ENCODE peak calls at places on chromosomes 7 and 10, in nine cellular contexts. One of them, this sample, is unnamed.

GRCh38 chr10:89062861-89063260 is 72.3 kb downstream of the FAS start:
- DNase-seq in osteoblast: no peak
- DNase-seq in colonic mucosa: no peak
- DNase-seq in activated naive CD4-positive, alpha-beta T cell treated with anti-CD3 and anti-CD28 coated beads, Interleukin-2, amount 10 ng/mL, durations not matched to agents 7 days and 5 days: no peak
- DNase-seq in NCI-H2171 treated with DMSO at 0.1 percent for 48 hours: no peak
- DNase-seq in body of pancreas: no peak
- DNase-seq in GDM1: no peak
- DNase-seq in IMR-90: no peak
- DNase-seq in memory B cell: no peak
- DNase-seq in this sample: no peak

GRCh38 chr10:80544316-80544953 is 6.7 kb downstream of the SH2D4B start:
- DNase-seq in body of pancreas: no peak
- DNase-seq in NCI-H2171 treated with DMSO at 0.1 percent for 48 hours: no peak
- DNase-seq in IMR-90: no peak
- DNase-seq in colonic mucosa: no peak
- DNase-seq in activated naive CD4-positive, alpha-beta T cell treated with anti-CD3 and anti-CD28 coated beads, Interleukin-2, amount 10 ng/mL, durations not matched to agents 7 days and 5 days: no peak
- DNase-seq in osteoblast: peak; percentile 75
- DNase-seq in GDM1: no peak
- DNase-seq in memory B cell: no peak
- DNase-seq in this sample: no peak

GRCh38 chr7:37462120-37462519 is 13.5 kb upstream of the ELMO1 start:
- DNase-seq in NCI-H2171 treated with DMSO at 0.1 percent for 48 hours: no peak
- DNase-seq in activated naive CD4-positive, alpha-beta T cell treated with anti-CD3 and anti-CD28 coated beads, Interleukin-2, amount 10 ng/mL, durations not matched to agents 7 days and 5 days: no peak
- DNase-seq in IMR-90: no peak
- DNase-seq in memory B cell: no peak
- DNase-seq in GDM1: peak; percentile 13
- DNase-seq in osteoblast: no peak
- DNase-seq in colonic mucosa: no peak
- DNase-seq in body of pancreas: no peak
- DNase-seq in this sample: no peak

GRCh38 chr7:50335795-50336754 is 31.6 kb downstream of the IKZF1 start:
- DNase-seq in colonic mucosa: no peak
- DNase-seq in IMR-90: no peak
- DNase-seq in osteoblast: no peak
- DNase-seq in body of pancreas: no peak
- DNase-seq in memory B cell: no peak
- DNase-seq in NCI-H2171 treated with DMSO at 0.1 percent for 48 hours: peak; percentile 13
- DNase-seq in activated naive CD4-positive, alpha-beta T cell treated with anti-CD3 and anti-CD28 coated beads, Interleukin-2, amount 10 ng/mL, durations not matched to agents 7 days and 5 days: peak; percentile 84
- DNase-seq in GDM1: no peak
- DNase-seq in this sample: peak; percentile 57

GRCh38 chr10:34213193-34213804 is 601.8 kb downstream of the PARD3 start:
- DNase-seq in activated naive CD4-positive, alpha-beta T cell treated with anti-CD3 and anti-CD28 coated beads, Interleukin-2, amount 10 ng/mL, durations not matched to agents 7 days and 5 days: no peak
- DNase-seq in memory B cell: no peak
- DNase-seq in osteoblast: no peak
- DNase-seq in NCI-H2171 treated with DMSO at 0.1 percent for 48 hours: no peak
- DNase-seq in body of pancreas: no peak
- DNase-seq in GDM1: no peak
- DNase-seq in IMR-90: no peak
- DNase-seq in colonic mucosa: peak; percentile 35
- DNase-seq in this sample: no peak

GRCh38 chr7:82419200-82419599 is 24.4 kb downstream of the CACNA2D1 start:
- DNase-seq in colonic mucosa: no peak
- DNase-seq in IMR-90: no peak
- DNase-seq in memory B cell: no peak
- DNase-seq in GDM1: no peak
- DNase-seq in osteoblast: no peak
- DNase-seq in body of pancreas: no peak
- DNase-seq in NCI-H2171 treated with DMSO at 0.1 percent for 48 hours: no peak
- DNase-seq in activated naive CD4-positive, alpha-beta T cell treated with anti-CD3 and anti-CD28 coated beads, Interleukin-2, amount 10 ng/mL, durations not matched to agents 7 days and 5 days: no peak
- DNase-seq in this sample: no peak

GRCh38 chr7:148523550-148523949 is 67.0 kb upstream of the C7orf33 start:
- DNase-seq in activated naive CD4-positive, alpha-beta T cell treated with anti-CD3 and anti-CD28 coated beads, Interleukin-2, amount 10 ng/mL, durations not matched to agents 7 days and 5 days: no peak
- DNase-seq in IMR-90: no peak
- DNase-seq in memory B cell: no peak
- DNase-seq in GDM1: no peak
- DNase-seq in NCI-H2171 treated with DMSO at 0.1 percent for 48 hours: no peak
- DNase-seq in osteoblast: no peak
- DNase-seq in body of pancreas: no peak
- DNase-seq in colonic mucosa: no peak
- DNase-seq in this sample: no peak

GRCh38 chr7:110051386-110051785 is 1039.5 kb upstream of the LRRN3 start:
- DNase-seq in IMR-90: no peak
- DNase-seq in GDM1: no peak
- DNase-seq in osteoblast: no peak
- DNase-seq in NCI-H2171 treated with DMSO at 0.1 percent for 48 hours: no peak
- DNase-seq in colonic mucosa: no peak
- DNase-seq in memory B cell: no peak
- DNase-seq in activated naive CD4-positive, alpha-beta T cell treated with anti-CD3 and anti-CD28 coated beads, Interleukin-2, amount 10 ng/mL, durations not matched to agents 7 days and 5 days: no peak
- DNase-seq in body of pancreas: no peak
- DNase-seq in this sample: no peak

GRCh38 chr10:97861351-97861750 is 11.7 kb downstream of the GOLGA7B start:
- DNase-seq in activated naive CD4-positive, alpha-beta T cell treated with anti-CD3 and anti-CD28 coated beads, Interleukin-2, amount 10 ng/mL, durations not matched to agents 7 days and 5 days: no peak
- DNase-seq in colonic mucosa: no peak
- DNase-seq in IMR-90: peak; percentile 44
- DNase-seq in osteoblast: peak; percentile 99
- DNase-seq in NCI-H2171 treated with DMSO at 0.1 percent for 48 hours: no peak
- DNase-seq in GDM1: no peak
- DNase-seq in body of pancreas: no peak
- DNase-seq in memory B cell: no peak
- DNase-seq in this sample: no peak

GRCh38 chr10:73408061-73408460 is 5.8 kb downstream of the ANXA7 start:
- DNase-seq in memory B cell: no peak
- DNase-seq in GDM1: no peak
- DNase-seq in activated naive CD4-positive, alpha-beta T cell treated with anti-CD3 and anti-CD28 coated beads, Interleukin-2, amount 10 ng/mL, durations not matched to agents 7 days and 5 days: no peak
- DNase-seq in NCI-H2171 treated with DMSO at 0.1 percent for 48 hours: no peak
- DNase-seq in IMR-90: no peak
- DNase-seq in colonic mucosa: no peak
- DNase-seq in body of pancreas: no peak
- DNase-seq in osteoblast: no peak
- DNase-seq in this sample: no peak

GRCh38 chr7:79312022-79312421 is 141.4 kb downstream of the MAGI2 start:
- DNase-seq in GDM1: no peak
- DNase-seq in NCI-H2171 treated with DMSO at 0.1 percent for 48 hours: no peak
- DNase-seq in activated naive CD4-positive, alpha-beta T cell treated with anti-CD3 and anti-CD28 coated beads, Interleukin-2, amount 10 ng/mL, durations not matched to agents 7 days and 5 days: no peak
- DNase-seq in colonic mucosa: no peak
- DNase-seq in osteoblast: no peak
- DNase-seq in IMR-90: no peak
- DNase-seq in memory B cell: no peak
- DNase-seq in body of pancreas: no peak
- DNase-seq in this sample: no peak